ENCODE peak calls at places on chromosomes 6 and 20, in four cellular contexts. O, I, Y and N are unnamed samples.

GRCh38 chr6:21840428-21840827 is 246.9 kb downstream of the SOX4 start:
- DNase-seq in I (no peak), O (no peak), Y (peak), N (no peak)

GRCh38 chr20:43430265-43430664 is 27.4 kb upstream of the SRSF6 start:
- DNase-seq in O (no peak), Y (no peak), I (no peak), N (no peak)

GRCh38 chr20:8722277-8722928 is 346.5 kb upstream of the PLCB4 start:
- DNase-seq in I (no peak), O (no peak), Y (peak), N (no peak)

GRCh38 chr6:40957616-40958492 is 81.2 kb downstream of the UNC5CL start:
- DNase-seq in O (no peak), Y (peak), I (no peak), N (no peak)

GRCh38 chr6:5937516-5937915 is 69.2 kb downstream of the NRN1 start:
- DNase-seq in O (no peak), I (no peak), Y (no peak), N (peak)

GRCh38 chr6:158668707-158669103 is 18.9 kb downstream of the SYTL3 start:
- DNase-seq in I (no peak), O (no peak), Y (no peak), N (no peak)

GRCh38 chr6:83615025-83615999 is 93.6 kb downstream of the SNAP91 start:
- DNase-seq in I (no peak), O (no peak), Y (peak), N (no peak)

GRCh38 chr6:139751179-139751578 is 376.7 kb upstream of the CITED2 start:
- DNase-seq in O (no peak), I (no peak), Y (no peak), N (no peak)

GRCh38 chr6:44059359-44060342 is 67.6 kb downstream of the MRPL14 start:
- DNase-seq in O (no peak), I (no peak), Y (no peak), N (no peak)

GRCh38 chr6:30769088-30769852 is 24.9 kb upstream of the IER3 start:
- DNase-seq in I (peak), O (peak), Y (peak), N (peak)

DNA sequence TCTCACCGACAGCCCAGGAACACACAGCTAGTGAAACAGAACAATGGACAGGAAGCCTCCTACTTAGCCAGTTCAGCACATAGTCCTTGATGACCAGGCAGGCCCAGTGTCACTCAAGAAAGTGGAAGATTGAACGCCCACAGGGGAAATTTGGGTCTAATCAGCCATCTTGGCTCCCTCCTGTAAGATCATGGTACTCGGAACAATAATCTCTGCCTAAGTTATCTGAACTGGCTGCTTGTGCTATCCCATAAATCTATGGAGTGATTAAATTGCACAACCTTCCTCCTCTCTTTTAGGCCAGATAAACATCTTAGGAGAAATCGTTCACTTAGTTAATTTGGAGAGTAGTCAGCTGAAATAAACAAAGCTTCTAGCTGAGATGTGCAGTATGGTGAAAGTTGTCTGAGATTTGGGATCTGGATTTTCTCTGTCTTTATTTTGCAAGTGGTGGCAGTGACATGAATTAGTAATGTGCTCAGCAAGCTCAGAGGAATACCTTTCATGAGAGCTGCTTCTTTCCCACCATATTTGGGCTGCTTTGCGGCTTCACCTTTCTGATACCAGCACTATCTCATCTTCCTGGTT is 146.9 kb downstream of the MTFR2 start:
- DNase-seq in O (no peak), Y (peak), I (no peak), N (no peak)
- H3K27ac ChIP-seq in O (peak), Y (peak), I (no peak), N (peak)

GRCh38 chr20:36469973-36470372 is 71.3 kb upstream of the MYL9 start:
- DNase-seq in Y (no peak), I (no peak), O (no peak), N (no peak)

GRCh38 chr20:36472656-36473071 is 68.7 kb upstream of the MYL9 start:
- DNase-seq in Y (no peak), I (no peak), O (peak), N (no peak)

GRCh38 chr20:36468149-36469000 is 72.9 kb upstream of the MYL9 start:
- DNase-seq in I (no peak), O (no peak), Y (no peak), N (peak)

GRCh38 chr20:36471885-36472642 is 69.3 kb upstream of the MYL9 start:
- DNase-seq in I (no peak), O (no peak), Y (no peak), N (no peak)

DNA sequence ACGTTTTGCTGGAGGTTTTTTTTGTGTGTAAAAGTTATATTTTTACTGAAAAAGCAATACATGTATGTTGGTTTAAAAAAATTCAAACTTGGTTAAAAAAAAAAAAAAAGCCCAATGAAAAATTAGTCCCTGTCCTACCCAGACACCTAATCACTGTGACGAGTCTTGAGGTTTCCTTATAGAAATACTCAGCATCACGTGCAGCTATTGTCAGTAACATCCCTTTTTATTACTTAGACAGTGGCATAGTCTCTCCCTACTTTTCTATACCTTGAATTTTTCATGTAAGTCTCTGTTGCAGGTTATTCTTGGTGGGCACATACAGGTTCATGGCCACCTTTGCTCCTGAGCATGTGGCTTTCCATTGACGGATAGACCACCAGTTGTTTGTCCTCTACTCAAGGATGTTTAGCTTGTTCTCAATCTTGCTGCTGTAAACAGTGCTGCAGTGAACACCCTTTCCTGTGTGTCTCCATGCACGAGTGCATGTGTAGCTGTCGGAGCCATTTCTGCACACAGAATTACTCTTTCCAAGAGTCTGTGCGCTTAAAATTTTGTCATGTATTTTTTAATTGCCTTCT is 70.7 kb upstream of the MYL9 start:
- DNase-seq in I (no peak), O (no peak), Y (no peak), N (no peak)
- H3K4me3 ChIP-seq in I (no peak), O (no peak), Y (no peak), N (no peak)

GRCh38 chr6:132087391-132087790 is 136.2 kb upstream of the CCN2 start:
- DNase-seq in O (no peak), Y (no peak), I (no peak), N (no peak)
- H3K27ac ChIP-seq in O (no peak), Y (no peak), I (peak), N (no peak)

DNA sequence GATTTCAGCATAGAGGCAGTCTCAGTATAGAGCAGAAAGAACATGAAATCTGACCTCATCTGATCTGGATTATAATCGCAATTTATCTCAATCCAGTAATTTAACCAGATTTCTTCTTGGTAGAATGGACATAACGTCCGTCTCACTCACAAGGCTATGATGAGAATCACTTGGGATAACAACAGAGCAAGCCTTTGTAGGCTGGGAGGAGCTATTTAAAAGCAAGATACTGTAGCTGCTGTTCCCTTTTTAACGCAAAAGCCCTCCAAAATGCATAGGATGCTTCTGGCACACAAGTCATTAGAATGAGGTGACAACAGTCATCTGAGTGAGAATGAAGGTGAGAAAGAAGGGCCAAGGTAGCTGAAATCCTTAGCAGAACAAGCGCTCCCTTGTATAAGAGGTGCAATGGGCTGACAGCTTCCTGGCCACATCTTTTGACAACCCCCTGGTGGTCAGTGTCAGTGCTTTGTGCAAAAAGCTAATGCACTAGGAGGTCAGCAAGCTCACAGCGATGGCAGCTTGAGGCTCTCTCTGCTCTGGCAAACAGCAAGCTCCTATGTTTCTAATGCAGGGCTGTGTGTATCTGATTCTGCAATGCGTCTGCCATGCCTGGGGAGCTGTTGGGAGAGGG is 16.4 kb downstream of the METTL24 start:
- DNase-seq in I (no peak), O (no peak), Y (no peak), N (no peak)
- H3K4me3 ChIP-seq in I (no peak), O (no peak), Y (no peak), N (no peak)

GRCh38 chr20:50580842-50581544 is 70.8 kb downstream of the PTPN1 start:
- DNase-seq in I (no peak), O (peak), Y (no peak), N (no peak)

GRCh38 chr20:50582092-50582491 is 71.9 kb downstream of the PTPN1 start:
- DNase-seq in O (peak), I (no peak), Y (no peak), N (no peak)

GRCh38 chr20:50579511-50579910 is 69.3 kb downstream of the PTPN1 start:
- DNase-seq in I (no peak), O (no peak), Y (no peak), N (no peak)

GRCh38 chr20:50578778-50579165 is 68.6 kb downstream of the PTPN1 start:
- DNase-seq in I (no peak), Y (no peak), O (no peak), N (no peak)

DNA sequence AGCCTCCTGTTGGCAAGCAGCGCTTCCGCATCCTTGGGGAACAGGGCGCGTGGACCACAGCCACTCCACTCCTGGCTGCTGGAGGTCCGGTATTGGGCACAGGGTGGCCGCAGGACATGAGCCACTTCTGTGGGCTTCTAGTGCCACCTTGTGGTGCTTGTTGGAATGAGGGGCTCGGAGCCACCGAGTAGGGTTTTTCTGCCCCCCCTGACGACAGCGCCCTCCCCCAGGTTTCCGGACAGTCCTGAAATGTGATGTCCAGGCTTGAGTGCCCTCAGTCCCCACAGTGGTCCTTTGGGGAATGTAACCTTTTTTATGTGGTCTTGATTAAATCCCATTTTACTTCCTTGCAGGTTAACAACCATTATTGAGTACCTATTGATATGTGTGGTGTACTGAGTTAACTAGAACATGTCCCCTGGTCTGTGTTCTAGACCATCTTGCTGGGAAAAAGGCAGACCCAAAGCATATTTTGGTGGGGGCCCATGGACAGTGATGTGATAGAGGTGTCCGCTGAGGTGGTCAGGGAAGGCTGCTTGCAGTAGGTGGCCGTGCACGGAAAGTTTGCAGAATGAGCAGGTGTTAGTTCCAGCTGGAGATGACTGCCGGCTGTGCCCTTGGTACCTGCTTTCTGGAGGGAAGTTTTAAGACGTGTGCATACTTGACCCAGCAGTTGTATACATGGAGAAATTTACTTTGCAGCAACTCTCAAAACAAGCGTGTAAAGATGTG is 70.0 kb downstream of the PTPN1 start:
- DNase-seq in Y (no peak), O (no peak), I (peak), N (peak)
- H3K27ac ChIP-seq in Y (no peak), O (no peak), I (no peak), N (no peak)